ENCODE peak calls at places on chromosome 14, in four cellular contexts. One of them, this sample, is unnamed.

GRCh38 chr14:101474563-101475467 is 86.5 kb upstream of the DIO3 start:
- DNase-seq in neural progenitor cell: no peak
- DNase-seq in lung: no peak
- DNase-seq in A673: no peak
- DNase-seq in this sample: no peak

GRCh38 chr14:92637228-92637627 is 111.2 kb downstream of the LGMN start:
- DNase-seq in neural progenitor cell: peak
- DNase-seq in lung: no peak
- DNase-seq in A673: peak
- DNase-seq in this sample: no peak

GRCh38 chr14:70032447-70032846 is 153.2 kb downstream of the SMOC1 start:
- DNase-seq in neural progenitor cell: peak
- DNase-seq in lung: no peak
- DNase-seq in A673: no peak
- DNase-seq in this sample: no peak

GRCh38 chr14:102314242-102315011 is 5.1 kb upstream of the ZNF839 start:
- DNase-seq in neural progenitor cell: peak
- DNase-seq in lung: peak
- DNase-seq in A673: peak
- DNase-seq in this sample: peak

GRCh38 chr14:104551851-104552737 is 27.5 kb upstream of the C14orf180 start:
- DNase-seq in neural progenitor cell: no peak
- DNase-seq in lung: no peak
- DNase-seq in A673: no peak
- DNase-seq in this sample: no peak

GRCh38 chr14:93946104-93946503 is 19.0 kb downstream of the FAM181A start:
- DNase-seq in neural progenitor cell: no peak
- DNase-seq in lung: no peak
- DNase-seq in A673: no peak
- DNase-seq in this sample: no peak

GRCh38 chr14:101408077-101408831 is 153.0 kb upstream of the DIO3 start:
- DNase-seq in neural progenitor cell: no peak
- DNase-seq in lung: no peak
- DNase-seq in A673: no peak
- DNase-seq in this sample: no peak

GRCh38 chr14:104810316-104810715 is 9.4 kb downstream of the ZBTB42 start:
- DNase-seq in neural progenitor cell: no peak
- DNase-seq in lung: no peak
- DNase-seq in A673: no peak
- DNase-seq in this sample: no peak

GRCh38 chr14:39568809-39569538 is 136.7 kb upstream of the FBXO33 start:
- DNase-seq in neural progenitor cell: no peak
- DNase-seq in lung: no peak
- DNase-seq in A673: no peak
- DNase-seq in this sample: no peak

GRCh38 chr14:45156067-45156466 is 20.3 kb downstream of the FANCM start:
- DNase-seq in neural progenitor cell: no peak
- DNase-seq in lung: no peak
- DNase-seq in A673: no peak
- DNase-seq in this sample: no peak

GRCh38 chr14:98754343-98755025 is 517.5 kb downstream of the BCL11B start:
- DNase-seq in neural progenitor cell: no peak
- DNase-seq in lung: peak
- DNase-seq in A673: peak
- DNase-seq in this sample: no peak

GRCh38 chr14:55054098-55054497 is 2.7 kb downstream of the MAPK1IP1L start:
- DNase-seq in neural progenitor cell: no peak
- DNase-seq in lung: no peak
- DNase-seq in A673: no peak
- DNase-seq in this sample: no peak

GRCh38 chr14:55053018-55053417 is 1.6 kb downstream of the MAPK1IP1L start:
- DNase-seq in neural progenitor cell: no peak
- DNase-seq in lung: no peak
- DNase-seq in A673: no peak
- DNase-seq in this sample: no peak

GRCh38 chr14:55051426-55052258 is at the start of gene MAPK1IP1L:
- DNase-seq in neural progenitor cell: peak
- DNase-seq in lung: peak
- DNase-seq in A673: peak
- DNase-seq in this sample: peak

GRCh38 chr14:55052259-55052930 is 948 bp downstream of the MAPK1IP1L start:
- DNase-seq in neural progenitor cell: no peak
- DNase-seq in lung: no peak
- DNase-seq in A673: no peak
- DNase-seq in this sample: no peak

GRCh38 chr14:55053500-55053899 is 2.1 kb downstream of the MAPK1IP1L start:
- DNase-seq in neural progenitor cell: no peak
- DNase-seq in lung: no peak
- DNase-seq in A673: no peak
- DNase-seq in this sample: no peak
- H3K4me3 ChIP-seq in neural progenitor cell: peak
- H3K4me3 ChIP-seq in lung: no peak
- H3K4me3 ChIP-seq in A673: peak
- H3K4me3 ChIP-seq in this sample: no peak

GRCh38 chr14:96582995-96583394 is 80.8 kb downstream of the PAPOLA start:
- DNase-seq in neural progenitor cell: no peak
- DNase-seq in lung: no peak
- DNase-seq in A673: no peak
- DNase-seq in this sample: no peak

GRCh38 chr14:96584907-96585671 is 82.9 kb downstream of the PAPOLA start:
- DNase-seq in neural progenitor cell: no peak
- DNase-seq in lung: no peak
- DNase-seq in A673: no peak
- DNase-seq in this sample: no peak

GRCh38 chr14:96583605-96584041 is 81.4 kb downstream of the PAPOLA start:
- DNase-seq in neural progenitor cell: no peak
- DNase-seq in lung: peak
- DNase-seq in A673: no peak
- DNase-seq in this sample: no peak

GRCh38 chr14:96585672-96586013 is 83.5 kb downstream of the PAPOLA start:
- DNase-seq in neural progenitor cell: no peak
- DNase-seq in lung: no peak
- DNase-seq in A673: no peak
- DNase-seq in this sample: no peak

DNA sequence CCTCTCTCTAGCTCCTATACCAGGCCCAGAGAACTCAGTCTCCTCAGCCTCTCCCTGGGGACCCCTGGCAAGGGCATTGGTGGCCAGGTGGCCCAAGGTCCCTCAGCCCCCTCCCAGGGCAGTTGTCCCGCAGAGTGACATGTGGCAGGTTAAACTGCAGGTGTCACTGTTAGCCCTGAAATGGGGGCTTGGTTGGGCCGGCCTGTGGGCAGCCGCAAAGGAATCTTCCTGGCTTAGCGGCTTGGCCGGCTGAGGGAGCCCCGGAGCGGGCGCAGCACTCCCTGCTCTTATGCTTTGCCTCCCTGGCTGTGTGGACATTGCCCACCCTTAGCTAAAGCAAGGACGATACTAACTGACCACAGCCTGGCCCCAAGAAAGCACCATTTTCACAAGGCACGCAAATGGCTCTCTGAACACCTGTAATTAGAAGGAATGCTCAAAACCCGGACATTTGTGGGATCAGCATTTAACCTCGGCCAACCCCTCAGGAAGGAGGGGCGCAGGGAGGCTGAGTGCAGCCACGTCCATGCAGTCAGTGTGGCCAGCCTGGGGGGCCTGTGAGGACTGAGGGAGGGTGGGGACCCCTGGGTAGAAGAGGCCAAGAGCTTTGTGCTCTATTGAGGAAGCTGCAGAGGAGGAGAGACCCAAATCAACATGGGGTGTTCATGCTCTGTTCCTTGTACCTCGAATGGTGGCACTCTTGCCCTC is 82.2 kb downstream of the PAPOLA start:
- DNase-seq in neural progenitor cell: peak
- DNase-seq in lung: peak
- DNase-seq in A673: peak
- DNase-seq in this sample: no peak
- TF ChIP-seq CTCF in neural progenitor cell: peak
- TF ChIP-seq CTCF in lung: peak
- TF ChIP-seq CTCF in A673: peak
- TF ChIP-seq CTCF in this sample: peak

GRCh38 chr14:52222901-52223300 is 44.6 kb upstream of the PTGDR start:
- DNase-seq in neural progenitor cell: peak
- DNase-seq in lung: no peak
- DNase-seq in A673: no peak
- DNase-seq in this sample: no peak

GRCh38 chr14:52220924-52221802 is 46.3 kb upstream of the PTGDR start:
- DNase-seq in neural progenitor cell: no peak
- DNase-seq in lung: no peak
- DNase-seq in A673: no peak
- DNase-seq in this sample: no peak

GRCh38 chr14:52219488-52220084 is 47.9 kb upstream of the PTGDR start:
- DNase-seq in neural progenitor cell: no peak
- DNase-seq in lung: no peak
- DNase-seq in A673: no peak
- DNase-seq in this sample: no peak
- H3K27ac ChIP-seq in neural progenitor cell: no peak
- H3K27ac ChIP-seq in lung: no peak
- H3K27ac ChIP-seq in A673: no peak
- H3K27ac ChIP-seq in this sample: no peak

GRCh38 chr14:23556700-23557440 is 799 bp downstream of the THTPA start:
- DNase-seq in neural progenitor cell: no peak
- DNase-seq in lung: no peak
- DNase-seq in A673: no peak
- DNase-seq in this sample: no peak
- H3K4me3 ChIP-seq in neural progenitor cell: peak
- H3K4me3 ChIP-seq in lung: peak
- H3K4me3 ChIP-seq in A673: peak
- H3K4me3 ChIP-seq in this sample: peak

GRCh38 chr14:55427439-55427838 is 13.0 kb downstream of the TBPL2 start:
- DNase-seq in neural progenitor cell: no peak
- DNase-seq in lung: no peak
- DNase-seq in A673: no peak
- DNase-seq in this sample: no peak
- TF ChIP-seq CTCF in neural progenitor cell: no peak
- TF ChIP-seq CTCF in lung: no peak
- TF ChIP-seq CTCF in A673: no peak
- TF ChIP-seq CTCF in this sample: no peak